ENCODE peak calls at places on chromosomes 5 and 9, in four cellular contexts. H, V, O and B are unnamed samples. For H3K36me3, the result is how much of the 10 kb centered on the place peaks cover.

GRCh38 chr5:83764101-83764500 is 43.4 kb upstream of the HAPLN1 start:
- DNase-seq in O (no peak), H (no peak), V (no peak), B (no peak)

GRCh38 chr5:96177303-96177869 is 215.7 kb upstream of the ELL2 start:
- DNase-seq in H (no peak), O (no peak), V (peak), B (no peak)

GRCh38 chr9:73344060-73344459 is 192.4 kb downstream of the ANXA1 start:
- DNase-seq in V (no peak), O (no peak), H (no peak), B (no peak)

GRCh38 chr5:180600554-180601041 is 9.3 kb upstream of the SCGB3A1 start:
- DNase-seq in O (no peak), H (no peak), V (no peak), B (peak)

GRCh38 chr9:20988916-20989315 is 42.5 kb downstream of the HACD4 start:
- DNase-seq in H (no peak), V (no peak), O (no peak), B (no peak)

GRCh38 chr9:121742923-121743322 is 91.5 kb downstream of the DAB2IP start:
- DNase-seq in H (no peak), V (no peak), O (no peak), B (no peak)

GRCh38 chr5:58466939-58467338 is 7.1 kb upstream of the PLK2 start:
- DNase-seq in H (no peak), O (no peak), V (no peak), B (no peak)

GRCh38 chr9:15155826-15156225 is 151.2 kb downstream of the TTC39B start:
- DNase-seq in V (no peak), O (peak), H (no peak), B (peak)

GRCh38 chr5:115541586-115541985 is 3.0 kb downstream of the FEM1C start:
- DNase-seq in V (no peak), O (no peak), H (no peak), B (no peak)

GRCh38 chr5:90191352-90192045 is 218.1 kb downstream of the CETN3 start:
- DNase-seq in V (no peak), O (no peak), H (no peak), B (no peak)

GRCh38 chr5:132764051-132764450 is 13.0 kb downstream of the SEPTIN8 start:
- DNase-seq in H (no peak), O (no peak), V (no peak), B (no peak)

GRCh38 chr5:132765311-132766019 is 11.6 kb downstream of the SEPTIN8 start:
- DNase-seq in V (no peak), H (no peak), O (no peak), B (no peak)

GRCh38 chr5:132763369-132764036 is 13.5 kb downstream of the SEPTIN8 start:
- DNase-seq in V (no peak), O (no peak), H (no peak), B (no peak)

GRCh38 chr5:132766020-132766805 is 10.8 kb downstream of the SEPTIN8 start:
- DNase-seq in O (no peak), H (no peak), V (no peak), B (no peak)

GRCh38 chr5:132764671-132765070 is 12.4 kb downstream of the SEPTIN8 start:
- DNase-seq in O (no peak), H (no peak), V (no peak), B (no peak)
- H3K36me3 ChIP-seq in O (under half), H (under half), V (under half), B (half or more)

GRCh38 chr5:92470770-92471169 is 1087.7 kb upstream of the ARRDC3 start:
- DNase-seq in H (no peak), O (no peak), V (no peak), B (no peak)
- TF ChIP-seq CTCF in H (no peak), O (no peak), V (no peak), B (no peak)

GRCh38 chr9:83425240-83425639 is 113.0 kb downstream of the FRMD3 start:
- DNase-seq in O (no peak), H (no peak), V (no peak), B (peak)
- H3K4me3 ChIP-seq in O (no peak), H (no peak), V (no peak), B (no peak)

GRCh38 chr5:150054569-150054968 is 31.8 kb downstream of the CSF1R start:
- DNase-seq in V (no peak), H (no peak), O (no peak), B (no peak)

GRCh38 chr5:150053695-150054392 is 32.5 kb downstream of the CSF1R start:
- DNase-seq in O (no peak), V (no peak), H (no peak), B (no peak)

GRCh38 chr5:150052326-150053230 is 33.8 kb downstream of the CSF1R start:
- DNase-seq in H (no peak), O (no peak), V (no peak), B (no peak)

GRCh38 chr5:150051657-150052195 is 34.6 kb downstream of the CSF1R start:
- DNase-seq in O (no peak), V (no peak), H (no peak), B (peak)

GRCh38 chr5:150053231-150053626 is 33.1 kb downstream of the CSF1R start:
- DNase-seq in O (no peak), H (no peak), V (no peak), B (peak)
- H3K36me3 ChIP-seq in O (under half), H (under half), V (under half), B (half or more)

GRCh38 chr9:107313555-107314096 is 30.5 kb downstream of the RAD23B start:
- DNase-seq in O (no peak), V (no peak), H (no peak), B (no peak)
- TF ChIP-seq CTCF in O (no peak), V (no peak), H (no peak), B (no peak)

GRCh38 chr5:14164164-14164720 is 21.1 kb downstream of the TRIO start:
- DNase-seq in H (no peak), V (no peak), O (no peak), B (no peak)
- H3K4me3 ChIP-seq in H (no peak), V (no peak), O (no peak), B (no peak)

DNA sequence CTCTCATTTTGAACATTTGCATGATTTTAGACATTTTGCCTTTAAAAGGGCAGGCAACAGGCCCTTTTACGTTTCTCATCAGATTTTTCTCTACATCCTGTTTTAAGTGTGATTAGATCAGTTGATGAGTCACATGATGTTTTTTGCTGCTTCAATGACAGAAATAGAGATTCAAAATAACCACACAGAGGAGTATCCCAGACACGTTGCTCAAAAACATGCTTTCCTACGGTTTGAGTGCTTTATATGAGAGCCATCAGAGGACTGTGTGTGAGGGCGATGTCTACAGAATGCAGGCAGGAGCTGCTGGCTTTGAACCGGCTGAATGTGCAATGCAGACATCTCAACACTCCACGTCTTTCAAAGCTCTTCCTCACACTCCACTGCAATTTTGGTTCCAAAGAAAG is 42.1 kb downstream of the OTULIN start:
- DNase-seq in V (peak), O (no peak), H (no peak), B (no peak)
- H3K36me3 ChIP-seq in V (under half), O (under half), H (under half), B (under half)

DNA sequence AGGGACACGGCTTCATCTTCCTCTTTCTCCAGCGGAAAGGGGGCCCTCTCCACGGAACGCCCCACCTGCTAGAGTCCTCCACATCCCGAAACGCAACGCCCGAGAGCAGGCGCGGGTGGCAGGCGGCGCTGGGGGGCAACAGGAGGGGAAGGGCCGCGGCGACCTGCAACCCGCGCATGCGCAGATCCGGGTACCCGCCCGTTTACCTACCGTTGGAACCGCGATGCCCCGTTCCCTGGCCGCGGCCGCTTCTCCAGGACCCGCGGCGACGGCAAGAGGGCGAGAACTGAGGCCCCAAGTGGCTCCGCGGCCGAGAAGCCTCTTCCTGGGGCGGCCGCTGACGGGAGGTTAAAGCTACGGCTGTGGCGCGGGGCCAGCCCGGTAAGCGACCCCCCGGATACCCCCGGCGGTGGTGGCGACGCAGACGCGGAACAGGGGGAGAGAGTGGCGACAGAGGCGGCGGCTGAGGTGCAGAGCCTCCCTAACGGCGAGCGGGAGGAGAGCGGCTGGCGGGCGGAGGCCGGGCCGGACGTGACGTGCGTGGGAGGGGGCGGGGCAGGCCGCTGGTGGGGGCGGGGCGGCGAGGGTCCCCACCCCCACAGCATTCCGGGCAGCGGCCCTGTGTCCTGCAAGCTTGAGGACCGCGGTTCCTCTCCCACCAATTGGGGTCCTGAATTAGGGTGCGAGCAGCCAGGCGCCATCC is at the start of gene FAM13B:
- DNase-seq in V (no peak), H (no peak), O (peak), B (peak)
- TF ChIP-seq CTCF in V (peak), H (no peak), O (no peak), B (no peak)